ENCODE peak calls at places on chromosomes 2 and 18, in eight cellular contexts. O is Calu3; V is COLO829; B is effector CD4-positive, alpha-beta T cell; P is activated CD4-positive, alpha-beta T cell treated with anti-CD3 and anti-CD28 coated beads, Interleukin-2, amount 50 U/mL, for 48 hours; E is AG20443; I is bronchial epithelial cell; C is effector CD8-positive, alpha-beta T cell. T is an unnamed sample.

GRCh38 chr2:106065983-106066826 is 127.9 kb downstream of the UXS1 start:
- DNase-seq in O (no peak), V (no peak), B (no peak), P (no peak), E (no peak), I (no peak), C (no peak), T (no peak)

GRCh38 chr2:50491541-50492114 is 540.3 kb downstream of the NRXN1 start:
- DNase-seq in O (peak), V (peak), B (no peak), P (peak), E (peak), I (peak), C (no peak), T (no peak)

GRCh38 chr2:102048465-102048864 is 56.7 kb downstream of the IL1R2 start:
- DNase-seq in O (peak), V (no peak), B (no peak), P (no peak), E (peak), I (no peak), C (no peak), T (no peak)

GRCh38 chr2:237494066-237494465 is 7.0 kb downstream of the MLPH start:
- DNase-seq in O (no peak), V (no peak), B (no peak), P (no peak), E (no peak), I (no peak), C (no peak), T (no peak)

GRCh38 chr18:3186678-3187658 is 32.8 kb downstream of the MYOM1 start:
- DNase-seq in O (peak), V (no peak), B (no peak), P (no peak), E (no peak), I (peak), C (no peak), T (no peak)

GRCh38 chr2:120661551-120661950 is 74.1 kb upstream of the GLI2 start:
- DNase-seq in O (no peak), V (no peak), B (no peak), P (no peak), E (peak), I (no peak), C (no peak), T (no peak)

GRCh38 chr18:47881752-47882455 is 48.6 kb downstream of the SMAD2 start:
- DNase-seq in O (peak), V (peak), B (no peak), P (no peak), E (no peak), I (peak), C (no peak), T (peak)

GRCh38 chr18:2173464-2173863 is 397.8 kb downstream of the METTL4 start:
- DNase-seq in O (peak), V (no peak), B (no peak), P (no peak), E (no peak), I (peak), C (no peak), T (no peak)

GRCh38 chr2:84946204-84947009 is 24.6 kb upstream of the KCMF1 start:
- DNase-seq in O (peak), V (no peak), B (peak), P (peak), E (peak), I (peak), C (peak), T (peak)

GRCh38 chr2:118604831-118605230 is 242.6 kb downstream of the EN1 start:
- DNase-seq in O (no peak), V (no peak), B (no peak), P (no peak), E (no peak), I (no peak), C (no peak), T (no peak)

GRCh38 chr2:232310690-232311089 is 67.9 kb upstream of the ALPP start:
- DNase-seq in O (no peak), V (no peak), B (no peak), P (no peak), E (no peak), I (no peak), C (no peak), T (no peak)

GRCh38 chr2:107419191-107419590 is 407.5 kb upstream of the RGPD4 start:
- DNase-seq in O (no peak), V (no peak), B (no peak), P (no peak), E (no peak), I (no peak), C (no peak), T (no peak)

GRCh38 chr18:67672719-67673118 is 156.2 kb upstream of the DSEL start:
- DNase-seq in O (no peak), V (no peak), B (no peak), P (no peak), E (peak), I (no peak), C (no peak), T (no peak)

GRCh38 chr2:240622631-240623235 is 2.5 kb upstream of the GPR35 start:
- DNase-seq in O (no peak), V (no peak), B (peak), P (no peak), E (no peak), I (no peak), C (no peak), T (no peak)

GRCh38 chr2:134173338-134174016 is 80.4 kb upstream of the MGAT5 start:
- DNase-seq in O (no peak), V (no peak), B (no peak), P (no peak), E (no peak), I (peak), C (no peak), T (peak)

GRCh38 chr2:8447610-8448221 is 234.1 kb upstream of the ID2 start:
- DNase-seq in O (no peak), V (no peak), B (no peak), P (no peak), E (peak), I (peak), C (no peak), T (peak)

GRCh38 chr18:23099621-23100020 is 35.7 kb upstream of the CABLES1 start:
- DNase-seq in O (peak), V (no peak), B (no peak), P (no peak), E (no peak), I (peak), C (no peak), T (peak)

GRCh38 chr2:213125646-213126347 is 25.6 kb downstream of the IKZF2 start:
- DNase-seq in O (no peak), V (no peak), B (no peak), P (no peak), E (peak), I (peak), C (no peak), T (no peak)

GRCh38 chr18:76453057-76453561 is 41.9 kb downstream of the ZNF516 start:
- DNase-seq in O (no peak), V (no peak), B (no peak), P (no peak), E (no peak), I (no peak), C (no peak), T (no peak)

GRCh38 chr2:66565291-66565690 is 130.4 kb downstream of the MEIS1 start:
- DNase-seq in O (no peak), V (no peak), B (no peak), P (no peak), E (no peak), I (no peak), C (no peak), T (no peak)

GRCh38 chr2:197211881-197212342 is 98.7 kb downstream of the ANKRD44 start:
- DNase-seq in O (no peak), V (no peak), B (peak), P (peak), E (no peak), I (no peak), C (no peak), T (no peak)

GRCh38 chr2:25378731-25379490 is 37.2 kb upstream of the DNMT3A start:
- DNase-seq in O (no peak), V (no peak), B (no peak), P (no peak), E (no peak), I (peak), C (no peak), T (no peak)

GRCh38 chr2:133240505-133241230 is 327.6 kb downstream of the NCKAP5 start:
- DNase-seq in O (no peak), V (peak), B (no peak), P (no peak), E (peak), I (no peak), C (no peak), T (no peak)

GRCh38 chr2:61021228-61021660 is 3.2 kb upstream of the PUS10 start:
- DNase-seq in O (no peak), V (no peak), B (no peak), P (no peak), E (no peak), I (no peak), C (no peak), T (no peak)

GRCh38 chr18:49999128-49999527 is 185.8 kb upstream of the ACAA2 start:
- DNase-seq in O (no peak), V (peak), B (no peak), P (no peak), E (no peak), I (no peak), C (no peak), T (no peak)

GRCh38 chr2:45006942-45007287 is 2.3 kb downstream of the SIX2 start:
- DNase-seq in O (no peak), V (no peak), B (no peak), P (no peak), E (no peak), I (no peak), C (no peak), T (no peak)

GRCh38 chr2:232633413-232634318 is at the start of gene EFHD1:
- DNase-seq in O (peak), V (no peak), B (peak), P (peak), E (peak), I (peak), C (peak), T (no peak)

GRCh38 chr2:233691443-233692433 is 952 bp upstream of the UGT1A6 start:
- DNase-seq in O (peak), V (no peak), B (no peak), P (no peak), E (no peak), I (peak), C (no peak), T (peak)

GRCh38 chr2:174765576-174765975 is 1.3 kb upstream of the CHRNA1 start:
- DNase-seq in O (no peak), V (no peak), B (no peak), P (no peak), E (no peak), I (no peak), C (no peak), T (no peak)

GRCh38 chr2:57867730-57868129 is 178.9 kb upstream of the VRK2 start:
- DNase-seq in O (no peak), V (no peak), B (no peak), P (no peak), E (no peak), I (no peak), C (no peak), T (no peak)

GRCh38 chr2:167510071-167510759 is 621.9 kb downstream of the XIRP2 start:
- DNase-seq in O (no peak), V (no peak), B (no peak), P (no peak), E (no peak), I (peak), C (no peak), T (no peak)

T was measured in epithelial cell of prostate.